ENCODE peak calls at places on chromosomes 11 and 22, in four cellular contexts. K is thyroid gland, Y is IMR-90, U is right lobe of liver. W is an unnamed sample.

GRCh38 chr11:62398011-62398994 is 20.5 kb upstream of the SCGB1A1 start:
- DNase-seq in K (no peak), Y (peak; percentile 44), U (peak; percentile 75), W (peak; percentile 92)

GRCh38 chr11:60985991-60986915 is 14.8 kb downstream of the CD6 start:
- DNase-seq in K (no peak), Y (peak; percentile 46), U (no peak), W (peak; percentile 33)

GRCh38 chr22:19869497-19870152 is 15.0 kb upstream of the GNB1L start:
- DNase-seq in K (no peak), Y (no peak), U (no peak), W (no peak)

GRCh38 chr22:44382461-44383038 is 69.8 kb upstream of the SHISAL1 start:
- DNase-seq in K (no peak), Y (no peak), U (peak; percentile 90), W (no peak)

GRCh38 chr11:29634248-29634647 is 382.6 kb downstream of the KCNA4 start:
- DNase-seq in K (no peak), Y (no peak), U (no peak), W (peak; percentile 4)

GRCh38 chr11:121426476-121427454 is 25.3 kb upstream of the SORL1 start:
- DNase-seq in K (peak; percentile 65), Y (no peak), U (peak; percentile 71), W (no peak)

GRCh38 chr11:122751298-122752070 is 86.8 kb upstream of the CRTAM start:
- DNase-seq in K (no peak), Y (peak; percentile 72), U (no peak), W (peak; percentile 46)

GRCh38 chr11:67372232-67372992 is 986 bp downstream of the CLCF1 start:
- DNase-seq in K (peak; percentile 57), Y (no peak), U (no peak), W (no peak)

GRCh38 chr11:12897867-12898266 is 111.2 kb upstream of the RASSF10 start:
- DNase-seq in K (no peak), Y (no peak), U (no peak), W (no peak)

GRCh38 chr11:57325735-57326048 is 940 bp upstream of the TNKS1BP1 start:
- DNase-seq in K (peak; percentile 87), Y (no peak), U (no peak), W (no peak)

GRCh38 chr11:61834278-61835004 is 6.3 kb downstream of the FADS2 start:
- DNase-seq in K (no peak), Y (peak; percentile 47), U (no peak), W (peak; percentile 87)

GRCh38 chr11:108498046-108498815 is at the start of gene POGLUT3:
- DNase-seq in K (peak; percentile 62), Y (peak; percentile 49), U (peak; percentile 75), W (peak; percentile 28)

GRCh38 chr22:39281126-39281525 is 36.3 kb upstream of the PDGFB start:
- DNase-seq in K (no peak), Y (no peak), U (no peak), W (no peak)

GRCh38 chr11:104570088-104570701 is 328.1 kb downstream of the CASP12 start:
- DNase-seq in K (no peak), Y (no peak), U (no peak), W (peak; percentile 37)

GRCh38 chr22:36386351-36386899 is 1.3 kb downstream of the MYH9 start:
- DNase-seq in K (peak; percentile 89), Y (no peak), U (no peak), W (peak; percentile 48)

GRCh38 chr11:120566176-120566575 is 54.6 kb downstream of the GRIK4 start:
- DNase-seq in K (no peak), Y (peak; percentile 54), U (no peak), W (no peak)

GRCh38 chr11:127815316-127815715 is 772.0 kb downstream of the ETS1 start:
- DNase-seq in K (no peak), Y (no peak), U (no peak), W (no peak)

GRCh38 chr11:117071344-117071787 is 26.9 kb downstream of the SIK3 start:
- DNase-seq in K (peak; percentile 72), Y (no peak), U (peak; percentile 89), W (no peak)

GRCh38 chr22:37000676-37001534 is 18.3 kb downstream of the TST start:
- DNase-seq in K (no peak), Y (no peak), U (no peak), W (no peak)

GRCh38 chr11:33622231-33622630 is 78.4 kb downstream of the C11orf91 start:
- DNase-seq in K (no peak), Y (peak; percentile 63), U (no peak), W (peak; percentile 70)

GRCh38 chr11:67290801-67291200 is 1.7 kb downstream of the ANKRD13D start:
- DNase-seq in K (no peak), Y (no peak), U (no peak), W (peak; percentile 90)

GRCh38 chr22:37660709-37661045 is 2.2 kb downstream of the PDXP start:
- DNase-seq in K (no peak), Y (no peak), U (no peak), W (no peak)

GRCh38 chr11:9004310-9004945 is 627 bp upstream of the NRIP3 start:
- DNase-seq in K (peak; percentile 38), Y (no peak), U (no peak), W (no peak)

GRCh38 chr11:19642185-19642591 is 70.4 kb upstream of the NAV2 start:
- DNase-seq in K (no peak), Y (no peak), U (no peak), W (peak; percentile 76)

GRCh38 chr11:108758458-108758857 is 93.6 kb downstream of the DDX10 start:
- DNase-seq in K (no peak), Y (peak; percentile 8), U (no peak), W (peak; percentile 67)

GRCh38 chr11:73521621-73522020 is 76.3 kb downstream of the FAM168A start:
- DNase-seq in K (no peak), Y (peak; percentile 54), U (no peak), W (peak; percentile 18)

GRCh38 chr11:72333657-72334056 is 89.7 kb upstream of the PHOX2A start:
- DNase-seq in K (no peak), Y (no peak), U (no peak), W (peak; percentile 20)

GRCh38 chr11:74683279-74683871 is 47.9 kb downstream of the CHRDL2 start:
- DNase-seq in K (peak; percentile 32), Y (no peak), U (no peak), W (no peak)

GRCh38 chr11:68471360-68472340 is 11.1 kb downstream of the PPP6R3 start:
- DNase-seq in K (no peak), Y (peak; percentile 29), U (no peak), W (peak; percentile 30)

GRCh38 chr11:415640-416041 is 842 bp upstream of the SIGIRR start:
- DNase-seq in K (no peak), Y (no peak), U (no peak), W (no peak)
- TF ChIP-seq CTCF in K (no peak), Y (no peak), U (no peak), W (no peak)

GRCh38 chr22:32477608-32478007 is 3.0 kb downstream of the FBXO7 start:
- DNase-seq in K (no peak), Y (no peak), U (no peak), W (no peak)
- H3K4me3 ChIP-seq in K (no peak overlapping the region), Y (no peak overlapping the region), U (peak overlapping the region; percentile 21), W (no peak overlapping the region)

GRCh38 chr22:49026476-49027121 is 801.1 kb downstream of the BRD1 start:
- DNase-seq in K (no peak), Y (no peak), U (no peak), W (no peak)
- TF ChIP-seq CTCF in K (no peak), Y (no peak), U (no peak), W (no peak)

GRCh38 chr11:64566042-64566914 is 24.7 kb upstream of the SLC22A12 start:
- DNase-seq in K (peak; percentile 69), Y (peak; percentile 65), U (peak; percentile 57), W (peak; percentile 76)
- H3K4me3 ChIP-seq in K (no peak overlapping the region), Y (no peak overlapping the region), U (no peak overlapping the region), W (no peak overlapping the region)

GRCh38 chr11:17714356-17714854 is 5.0 kb upstream of the MYOD1 start:
- DNase-seq in K (no peak), Y (no peak), U (no peak), W (no peak)
- TF ChIP-seq CTCF in K (no peak), Y (no peak), U (no peak), W (no peak)

DNA sequence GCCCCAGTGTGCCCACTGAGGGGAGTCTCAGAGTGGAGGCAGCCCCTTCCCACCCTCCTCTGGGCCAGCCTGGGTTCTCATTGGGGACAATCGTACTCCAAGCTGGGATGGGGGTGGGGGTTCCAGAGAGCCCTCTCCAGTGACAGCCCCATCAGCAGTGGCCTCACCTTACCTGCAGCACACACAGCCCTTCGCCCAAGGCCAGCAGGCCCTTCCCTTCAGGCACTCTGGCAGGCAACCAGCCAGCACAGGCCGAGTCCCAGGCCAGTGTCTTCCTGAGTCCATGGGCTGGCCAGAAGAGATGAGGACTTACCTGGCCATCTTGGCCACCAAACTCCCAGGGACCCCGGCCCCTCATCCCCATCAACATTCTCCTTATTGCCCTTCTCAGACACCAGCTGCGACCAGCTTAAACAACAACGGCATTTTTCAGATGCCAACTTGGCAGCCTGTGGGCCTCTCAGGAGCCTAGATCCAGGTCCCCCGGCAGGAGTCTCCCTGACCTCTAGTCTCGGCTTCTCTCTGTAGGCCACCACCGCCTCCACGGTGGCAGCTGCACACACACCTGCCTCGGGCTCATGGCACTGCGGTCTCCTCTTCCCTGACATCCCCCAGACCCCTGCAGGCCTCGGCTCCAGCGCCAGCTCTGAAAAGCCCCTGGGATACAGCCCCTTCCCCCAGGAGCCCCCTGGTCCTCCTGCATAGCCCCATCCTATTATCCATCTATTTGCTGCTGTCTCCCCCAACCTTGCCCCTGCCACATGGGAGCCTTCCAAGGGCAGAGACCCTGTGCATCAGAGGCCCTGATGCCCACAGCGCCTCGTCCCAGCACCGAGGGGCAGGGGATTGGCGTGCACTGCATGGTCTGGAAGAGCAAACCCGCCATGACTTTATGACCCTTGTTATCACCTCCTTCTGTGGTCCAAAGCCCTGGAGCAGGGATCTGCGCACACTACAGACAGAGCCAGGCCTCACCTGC is 111.2 kb upstream of the FGF3 start:
- DNase-seq in K (no peak), Y (no peak), U (no peak), W (no peak)
- H3K4me3 ChIP-seq in K (no peak overlapping the region), Y (no peak overlapping the region), U (no peak overlapping the region), W (no peak overlapping the region)

GRCh38 chr11:14891143-14892035 is 642 bp downstream of the CYP2R1 start:
- DNase-seq in K (peak; percentile 86), Y (peak; percentile 82), U (peak; percentile 93), W (peak; percentile 87)

GRCh38 chr11:14894657-14895598 is 2.9 kb upstream of the CYP2R1 start:
- DNase-seq in K (no peak), Y (peak; percentile 52), U (peak; percentile 60), W (peak; percentile 77)

GRCh38 chr11:14892577-14892976 is 546 bp upstream of the CYP2R1 start:
- DNase-seq in K (no peak), Y (no peak), U (no peak), W (no peak)

GRCh38 chr11:14886509-14886908 is 5.5 kb downstream of the CYP2R1 start:
- DNase-seq in K (no peak), Y (no peak), U (no peak), W (no peak)

GRCh38 chr11:14892036-14892556 is at the start of gene CYP2R1:
- DNase-seq in K (peak; percentile 94), Y (peak; percentile 95), U (peak; percentile 99), W (peak; percentile 96)
- TF ChIP-seq CTCF in K (no peak), Y (no peak), U (no peak), W (no peak)

W was measured in fibroblast of the aortic adventitia.